ENCODE peak calls at places on chromosomes 1 and 21, in seven cellular contexts. T is A549, N is body of pancreas, M is OCI-LY7, P is Peyer's patch, G is kidney, Y is lower leg skin. V is an unnamed sample.

GRCh38 chr1:203037509-203038190 is 11.4 kb downstream of the PPFIA4 start:
- DNase-seq in T (no peak), N (no peak), M (no peak), P (no peak), G (peak), Y (no peak), V (no peak)

GRCh38 chr1:110605901-110606783 is at the start of gene KCNA2:
- DNase-seq in T (no peak), N (peak), M (no peak), P (no peak), G (peak), Y (no peak), V (no peak)

GRCh38 chr1:109351457-109351856 is 44.6 kb upstream of the MYBPHL start:
- DNase-seq in T (no peak), N (no peak), M (no peak), P (no peak), G (no peak), Y (no peak), V (no peak)

GRCh38 chr1:53949651-53950050 is 3.5 kb downstream of the LRRC42 start:
- DNase-seq in T (no peak), N (no peak), M (no peak), P (no peak), G (no peak), Y (no peak), V (no peak)

GRCh38 chr21:18950045-18950740 is 546.6 kb upstream of the TMPRSS15 start:
- DNase-seq in T (no peak), N (no peak), M (no peak), P (no peak), G (no peak), Y (no peak), V (no peak)

GRCh38 chr1:8590696-8591351 is 226.6 kb downstream of the RERE start:
- DNase-seq in T (no peak), N (no peak), M (no peak), P (no peak), G (no peak), Y (no peak), V (no peak)

GRCh38 chr1:227947678-227948492 is at the start of gene WNT9A:
- DNase-seq in T (peak), N (peak), M (no peak), P (no peak), G (peak), Y (no peak), V (no peak)

GRCh38 chr1:168179411-168180147 is 817 bp downstream of the TIPRL start:
- DNase-seq in T (peak), N (no peak), M (peak), P (no peak), G (no peak), Y (peak), V (no peak)

GRCh38 chr1:235883261-235883927 is 16.7 kb upstream of the LYST start:
- DNase-seq in T (peak), N (peak), M (no peak), P (peak), G (peak), Y (peak), V (peak)

GRCh38 chr1:186244825-186245224 is 130.2 kb downstream of the TPR start:
- DNase-seq in T (peak), N (no peak), M (peak), P (no peak), G (no peak), Y (no peak), V (no peak)

GRCh38 chr21:38950388-38951094 is 144.8 kb downstream of the ETS2 start:
- DNase-seq in T (peak), N (no peak), M (no peak), P (no peak), G (no peak), Y (no peak), V (peak)

GRCh38 chr21:38948377-38948776 is 142.6 kb downstream of the ETS2 start:
- DNase-seq in T (no peak), N (no peak), M (no peak), P (no peak), G (no peak), Y (no peak), V (no peak)

GRCh38 chr21:38951095-38951745 is 145.5 kb downstream of the ETS2 start:
- DNase-seq in T (peak), N (no peak), M (no peak), P (no peak), G (no peak), Y (no peak), V (no peak)

GRCh38 chr21:38945536-38946245 is 140.0 kb downstream of the ETS2 start:
- DNase-seq in T (no peak), N (no peak), M (no peak), P (no peak), G (no peak), Y (no peak), V (no peak)

DNA sequence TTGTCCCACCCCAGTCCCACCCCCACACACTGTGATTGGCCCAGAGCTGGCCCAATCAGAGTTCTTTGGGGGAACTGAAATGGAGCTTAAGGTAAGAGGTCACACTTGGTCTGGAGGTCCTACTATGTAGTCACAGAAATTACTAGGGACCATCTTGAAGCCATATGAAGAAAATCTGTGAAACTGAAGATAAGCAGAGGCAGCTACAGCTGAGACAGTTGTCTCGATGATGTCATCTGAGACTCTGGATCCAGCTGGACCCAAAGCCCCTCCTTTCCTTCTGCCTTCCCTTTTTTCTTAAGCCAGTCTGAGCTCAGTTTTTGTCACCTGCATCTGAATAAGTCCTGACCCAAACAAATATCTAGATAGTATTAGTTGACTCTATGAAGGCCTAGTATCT is 143.3 kb downstream of the ETS2 start:
- DNase-seq in T (no peak), N (no peak), M (no peak), P (no peak), G (no peak), Y (no peak), V (no peak)
- H3K4me3 ChIP-seq in T (no peak), N (no peak), M (no peak), P (no peak), G (no peak), Y (no peak), V (no peak)

DNA sequence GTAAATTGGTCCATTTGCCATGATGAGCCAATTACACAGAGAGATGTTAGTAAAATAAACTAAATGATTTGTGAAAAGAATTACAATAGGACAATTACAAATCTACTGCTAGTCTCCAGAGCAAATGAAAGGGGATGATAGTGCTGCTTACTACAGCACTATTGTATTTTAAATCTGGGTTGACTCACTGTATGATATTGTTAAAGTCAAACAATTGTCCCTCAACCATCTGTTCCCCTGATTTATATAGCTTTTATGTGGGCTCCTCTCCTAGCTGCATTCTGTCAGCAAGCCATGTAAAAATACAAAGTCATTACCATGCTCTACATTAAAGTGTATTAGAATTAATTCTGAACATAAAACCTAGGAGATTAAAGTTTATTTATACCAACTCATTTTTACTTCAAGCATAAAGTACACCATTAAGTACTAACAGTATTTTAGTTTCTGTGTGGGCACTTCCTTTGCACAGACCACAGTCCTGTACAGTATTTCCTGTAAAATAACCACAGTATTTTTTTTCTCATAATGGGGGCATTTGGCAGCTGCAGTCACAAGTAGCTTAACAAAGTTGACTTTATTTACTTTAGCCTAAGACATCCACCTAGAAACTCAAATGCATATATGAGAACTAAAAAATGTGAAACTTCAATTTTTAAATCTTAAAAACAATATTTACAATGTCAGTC is 135.8 kb downstream of the VAV3 start:
- DNase-seq in T (no peak), N (no peak), M (peak), P (no peak), G (no peak), Y (no peak), V (no peak)
- H3K4me3 ChIP-seq in T (no peak), N (no peak), M (peak), P (no peak), G (no peak), Y (no peak), V (no peak)

DNA sequence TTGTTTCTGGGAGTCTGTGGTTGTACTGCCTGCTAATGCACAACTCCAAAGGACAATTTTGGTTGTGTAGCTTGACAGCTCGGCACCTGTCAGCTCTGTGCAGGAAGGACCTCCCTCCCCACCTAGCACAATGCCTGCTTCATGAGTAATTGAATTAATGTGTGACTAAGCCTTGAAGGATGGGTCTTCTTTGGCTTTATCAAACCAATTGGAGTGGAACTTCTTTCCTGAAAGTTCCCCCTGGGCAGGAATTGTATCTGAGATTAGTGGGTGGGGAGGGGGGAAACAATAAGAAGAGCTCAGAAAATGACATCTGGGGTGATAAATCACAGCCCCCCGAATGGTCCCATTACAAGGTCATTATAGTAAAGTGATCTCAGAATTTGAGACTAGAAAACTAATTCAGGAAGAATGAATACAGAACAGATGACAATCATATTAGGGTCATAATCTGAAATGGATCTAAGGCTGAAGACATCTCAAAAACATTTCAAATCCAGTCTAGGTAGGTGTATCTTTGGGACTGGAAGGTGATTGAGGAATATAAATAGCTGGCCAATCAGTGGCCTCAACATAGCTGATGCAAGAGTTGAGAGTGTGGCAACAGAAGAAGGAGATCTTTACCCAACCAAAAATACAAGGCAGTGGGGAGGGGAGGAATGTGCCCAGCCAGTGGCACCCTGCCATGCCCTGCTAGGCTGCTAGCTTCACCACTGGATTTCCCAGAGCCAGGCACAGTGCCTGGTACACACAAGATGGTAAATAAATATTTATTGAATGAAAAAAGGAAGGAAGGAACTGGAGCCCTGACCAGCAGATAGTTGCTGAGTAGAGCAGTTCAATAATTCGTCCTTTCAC is 10.1 kb upstream of the SESN2 start:
- DNase-seq in T (peak), N (peak), M (peak), P (no peak), G (peak), Y (no peak), V (peak)
- H3K4me3 ChIP-seq in T (peak), N (no peak), M (peak), P (peak), G (peak), Y (no peak), V (peak)

DNA sequence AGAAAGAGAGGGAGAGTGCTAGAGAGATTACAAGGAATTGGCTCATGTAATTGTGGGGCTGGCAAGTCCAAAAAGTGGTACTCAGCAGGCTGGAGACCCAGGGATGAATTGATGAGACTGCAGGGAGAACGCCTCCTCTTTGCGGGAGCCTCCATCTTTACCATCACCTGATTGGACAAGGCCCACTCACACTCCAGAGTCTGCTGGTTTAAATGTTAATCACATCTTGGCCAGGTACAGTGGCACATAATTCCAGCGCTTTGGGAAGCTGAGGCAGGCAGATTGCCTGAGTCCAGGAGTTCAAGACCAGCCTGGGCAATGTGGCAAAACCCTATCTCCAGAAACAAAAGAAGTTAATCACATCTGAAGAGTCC is 121.8 kb upstream of the C1orf174 start:
- DNase-seq in T (no peak), N (no peak), M (no peak), P (no peak), G (no peak), Y (no peak), V (no peak)
- H3K4me3 ChIP-seq in T (no peak), N (no peak), M (no peak), P (no peak), G (no peak), Y (no peak), V (no peak)

GRCh38 chr1:12595839-12596821 is 21.9 kb downstream of the DHRS3 start:
- DNase-seq in T (peak), N (peak), M (no peak), P (peak), G (peak), Y (peak), V (peak)

GRCh38 chr1:12593621-12594066 is 24.4 kb downstream of the DHRS3 start:
- DNase-seq in T (peak), N (no peak), M (no peak), P (no peak), G (no peak), Y (peak), V (no peak)

GRCh38 chr1:12592496-12592895 is 25.5 kb downstream of the DHRS3 start:
- DNase-seq in T (no peak), N (no peak), M (no peak), P (no peak), G (no peak), Y (no peak), V (no peak)

GRCh38 chr1:12594966-12595838 is 22.8 kb downstream of the DHRS3 start:
- DNase-seq in T (peak), N (peak), M (no peak), P (peak), G (peak), Y (peak), V (no peak)

GRCh38 chr1:12594490-12594889 is 23.5 kb downstream of the DHRS3 start:
- DNase-seq in T (no peak), N (no peak), M (no peak), P (no peak), G (no peak), Y (no peak), V (no peak)
- H3K4me3 ChIP-seq in T (peak), N (no peak), M (no peak), P (peak), G (no peak), Y (no peak), V (no peak)

GRCh38 chr1:101908980-101909379 is 87.7 kb downstream of the OLFM3 start:
- DNase-seq in T (no peak), N (no peak), M (no peak), P (no peak), G (no peak), Y (no peak), V (no peak)
- H3K4me3 ChIP-seq in T (no peak), N (no peak), M (no peak), P (no peak), G (no peak), Y (no peak), V (no peak)

GRCh38 chr1:77680173-77680572 is 2.3 kb downstream of the ZZZ3 start:
- DNase-seq in T (no peak), N (no peak), M (no peak), P (no peak), G (no peak), Y (no peak), V (no peak)

GRCh38 chr1:77683836-77684148 is 1.3 kb upstream of the ZZZ3 start:
- DNase-seq in T (no peak), N (no peak), M (no peak), P (peak), G (no peak), Y (no peak), V (no peak)

GRCh38 chr1:77683142-77683835 is 831 bp upstream of the ZZZ3 start:
- DNase-seq in T (peak), N (peak), M (peak), P (peak), G (peak), Y (peak), V (peak)

GRCh38 chr1:77682442-77683141 is at the start of gene ZZZ3:
- DNase-seq in T (peak), N (peak), M (peak), P (peak), G (peak), Y (peak), V (peak)

DNA sequence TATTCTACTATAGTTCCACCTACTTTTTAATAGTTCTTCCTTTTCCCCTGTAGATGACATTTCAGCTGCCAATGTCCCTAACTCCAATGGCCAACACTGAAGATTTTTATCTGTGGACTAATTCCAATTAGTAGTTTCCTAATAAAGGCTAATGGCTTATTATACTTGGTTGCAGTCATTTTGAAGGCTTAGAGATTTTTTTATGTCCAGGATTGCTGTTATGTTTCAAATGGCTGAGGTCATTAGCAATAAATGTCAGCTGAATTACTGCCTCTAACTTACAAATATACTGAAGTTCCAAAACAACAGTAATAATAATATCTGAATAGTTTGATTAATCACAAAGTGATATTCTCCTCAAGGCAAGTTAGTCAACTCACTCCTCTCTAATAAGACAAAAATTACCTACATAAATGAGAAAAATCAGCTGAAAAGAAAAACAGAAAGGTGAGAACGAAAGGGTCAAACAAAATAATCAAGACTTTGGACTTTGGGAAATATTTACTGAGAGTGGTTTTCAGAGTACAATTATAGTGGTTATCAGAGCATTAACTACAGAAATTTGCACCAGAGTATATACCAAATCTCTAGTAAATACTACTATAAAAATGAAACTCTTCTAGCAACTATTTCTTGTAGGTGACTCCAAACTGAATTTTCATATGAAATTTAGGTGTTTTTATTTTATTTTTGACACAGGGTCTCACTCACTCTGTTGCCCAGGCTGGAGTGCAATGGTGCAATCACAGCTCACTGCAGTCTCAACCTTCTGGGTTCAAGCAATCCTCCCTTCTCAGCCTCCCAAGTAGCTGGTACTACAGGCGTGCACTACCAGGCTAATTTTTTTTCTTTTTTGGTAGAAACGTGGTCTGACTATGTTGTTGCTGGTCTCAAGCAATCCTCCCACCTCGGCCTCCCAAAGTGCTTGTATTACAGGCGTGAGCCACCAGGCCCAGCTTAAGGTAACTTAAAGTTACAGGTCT is 3.5 kb downstream of the ZZZ3 start:
- DNase-seq in T (no peak), N (no peak), M (no peak), P (no peak), G (no peak), Y (no peak), V (no peak)
- H3K4me3 ChIP-seq in T (no peak), N (no peak), M (no peak), P (no peak), G (no peak), Y (no peak), V (no peak)

DNA sequence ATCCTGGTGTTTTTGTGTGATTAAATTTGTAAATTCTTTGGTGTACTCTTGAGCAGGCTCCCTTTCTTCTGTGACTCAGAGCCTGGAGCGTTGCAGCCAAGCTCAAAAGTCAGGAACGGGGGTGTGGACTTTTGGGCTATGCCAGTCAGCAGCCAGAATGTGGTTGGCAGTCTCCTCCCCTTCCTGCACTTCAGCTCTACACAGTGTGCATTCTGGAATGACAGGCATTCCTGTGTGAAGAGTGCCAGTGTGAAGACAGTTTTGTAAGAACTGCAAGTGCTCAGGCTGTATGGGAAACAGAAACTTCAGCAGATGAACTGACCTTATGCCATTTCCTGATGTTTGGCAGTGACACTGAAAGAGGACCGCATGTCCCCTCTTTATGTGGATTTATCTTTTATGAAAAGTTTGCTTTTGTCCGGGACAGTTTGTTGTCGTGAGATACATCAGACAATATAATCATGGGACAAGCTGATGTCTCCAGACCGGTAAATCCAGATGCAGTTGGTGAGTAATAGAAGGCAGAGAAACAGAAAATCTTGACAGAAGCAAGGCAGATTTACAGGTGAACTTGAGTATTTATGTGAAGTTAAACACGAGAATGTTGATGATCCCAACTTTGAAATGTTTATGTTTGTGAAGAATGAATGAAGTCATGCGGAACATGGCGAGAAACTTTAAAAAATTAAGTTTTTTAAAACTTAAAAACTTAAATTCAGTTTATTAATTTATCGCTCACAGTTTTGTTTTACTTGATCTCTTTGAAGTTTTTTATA is 67.7 kb upstream of the RCC1 start:
- DNase-seq in T (peak), N (peak), M (no peak), P (peak), G (peak), Y (peak), V (peak)
- H3K4me3 ChIP-seq in T (peak), N (no peak), M (no peak), P (no peak), G (peak), Y (no peak), V (peak)

GRCh38 chr1:151055581-151055980 is 3.8 kb downstream of the CDC42SE1 start:
- DNase-seq in T (no peak), N (no peak), M (no peak), P (no peak), G (no peak), Y (no peak), V (no peak)
- H3K4me3 ChIP-seq in T (no peak), N (no peak), M (no peak), P (peak), G (peak), Y (no peak), V (no peak)